ENCODE peak calls at places on chromosomes 7 and 10, in nine cellular contexts. H, Q, C, P, J, W, R, Z and G are unnamed samples.

GRCh38 chr10:14523286-14523685 is 192.6 kb upstream of the FRMD4A start:
- DNase-seq in H (no peak), Q (no peak), C (no peak), P (no peak), J (no peak), W (no peak), R (no peak), Z (no peak), G (no peak)

GRCh38 chr10:36771725-36772124 is 353.7 kb upstream of the ANKRD30A start:
- DNase-seq in H (no peak), Q (no peak), C (peak; percentile 15), P (no peak), J (no peak), W (no peak), R (no peak), Z (no peak), G (no peak)

GRCh38 chr10:5775705-5776104 is 37.5 kb downstream of the GDI2 start:
- DNase-seq in H (peak; percentile 66), Q (no peak), C (no peak), P (no peak), J (no peak), W (no peak), R (no peak), Z (peak; percentile 53), G (no peak)

GRCh38 chr7:100019908-100020307 is 4.5 kb downstream of the ZKSCAN1 start:
- DNase-seq in H (no peak), Q (no peak), C (no peak), P (no peak), J (no peak), W (no peak), R (no peak), Z (no peak), G (no peak)

GRCh38 chr10:112744525-112744924 is 205.5 kb upstream of the TCF7L2 start:
- DNase-seq in H (no peak), Q (no peak), C (no peak), P (no peak), J (no peak), W (no peak), R (no peak), Z (no peak), G (no peak)

GRCh38 chr10:1575481-1576244 is 161.7 kb downstream of the ADARB2 start:
- DNase-seq in H (no peak), Q (no peak), C (no peak), P (no peak), J (peak; percentile 25), W (no peak), R (no peak), Z (no peak), G (peak; percentile 40)

GRCh38 chr7:20797174-20798080 is 10.7 kb upstream of the SP8 start:
- DNase-seq in H (no peak), Q (no peak), C (no peak), P (peak; percentile 82), J (no peak), W (no peak), R (no peak), Z (no peak), G (peak; percentile 50)

GRCh38 chr10:132443605-132443997 is 46.6 kb downstream of the PWWP2B start:
- DNase-seq in H (peak; percentile 34), Q (no peak), C (peak; percentile 23), P (no peak), J (no peak), W (no peak), R (no peak), Z (no peak), G (no peak)

GRCh38 chr10:119174109-119174508 is 4.5 kb downstream of the PRDX3 start:
- DNase-seq in H (no peak), Q (no peak), C (no peak), P (no peak), J (no peak), W (no peak), R (no peak), Z (no peak), G (no peak)

GRCh38 chr10:89838002-89838615 is 136.7 kb downstream of the KIF20B start:
- DNase-seq in H (no peak), Q (no peak), C (no peak), P (no peak), J (no peak), W (no peak), R (no peak), Z (no peak), G (no peak)

GRCh38 chr7:129989466-129989865 is 36.7 kb upstream of the UBE2H start:
- DNase-seq in H (no peak), Q (no peak), C (no peak), P (peak; percentile 82), J (no peak), W (no peak), R (no peak), Z (no peak), G (peak; percentile 82)

GRCh38 chr10:43186150-43186549 is 47.9 kb downstream of the CSGALNACT2 start:
- DNase-seq in H (no peak), Q (no peak), C (peak; percentile 86), P (no peak), J (no peak), W (no peak), R (no peak), Z (no peak), G (no peak)

GRCh38 chr7:88328787-88329186 is 22.1 kb upstream of the STEAP4 start:
- DNase-seq in H (no peak), Q (no peak), C (no peak), P (no peak), J (no peak), W (no peak), R (no peak), Z (no peak), G (no peak)